ENCODE peak calls at places on chromosomes 1 and 21, in six cellular contexts. One of them, this sample, is unnamed.
A peak's percentile ranks its signal among the peaks of the same experiment; 100 is the strongest.

GRCh38 chr1:38815903-38816627 is 43.5 kb downstream of the RRAGC start:
- DNase-seq in astrocyte of the spinal cord: no peak
- DNase-seq in fibroblast of villous mesenchyme: no peak
- DNase-seq in mucosa of descending colon: no peak
- DNase-seq in GM06990: peak; percentile 78
- DNase-seq in GM12864: peak; percentile 49
- DNase-seq in this sample: no peak

GRCh38 chr1:218575079-218575478 is 229.9 kb downstream of the TGFB2 start:
- DNase-seq in astrocyte of the spinal cord: no peak
- DNase-seq in fibroblast of villous mesenchyme: no peak
- DNase-seq in mucosa of descending colon: no peak
- DNase-seq in GM06990: no peak
- DNase-seq in GM12864: no peak
- DNase-seq in this sample: no peak

GRCh38 chr1:220918285-220918951 is 39.2 kb downstream of the HLX start:
- DNase-seq in astrocyte of the spinal cord: no peak
- DNase-seq in fibroblast of villous mesenchyme: no peak
- DNase-seq in mucosa of descending colon: no peak
- DNase-seq in GM06990: no peak
- DNase-seq in GM12864: no peak
- DNase-seq in this sample: no peak

GRCh38 chr1:31412732-31413404 is at the start of gene SERINC2:
- DNase-seq in astrocyte of the spinal cord: no peak
- DNase-seq in fibroblast of villous mesenchyme: no peak
- DNase-seq in mucosa of descending colon: peak; percentile 82
- DNase-seq in GM06990: no peak
- DNase-seq in GM12864: no peak
- DNase-seq in this sample: no peak

GRCh38 chr1:245585252-245585959 is 430.6 kb downstream of the KIF26B start:
- DNase-seq in astrocyte of the spinal cord: peak; percentile 87
- DNase-seq in fibroblast of villous mesenchyme: peak; percentile 88
- DNase-seq in mucosa of descending colon: no peak
- DNase-seq in GM06990: no peak
- DNase-seq in GM12864: no peak
- DNase-seq in this sample: peak; percentile 79

GRCh38 chr1:61419681-61420080 is 305.3 kb downstream of the TM2D1 start:
- DNase-seq in astrocyte of the spinal cord: no peak
- DNase-seq in fibroblast of villous mesenchyme: no peak
- DNase-seq in mucosa of descending colon: no peak
- DNase-seq in GM06990: no peak
- DNase-seq in GM12864: no peak
- DNase-seq in this sample: no peak

GRCh38 chr1:173861731-173862145 is 6.1 kb downstream of the GAS5 start:
- DNase-seq in astrocyte of the spinal cord: no peak
- DNase-seq in fibroblast of villous mesenchyme: no peak
- DNase-seq in mucosa of descending colon: no peak
- DNase-seq in GM06990: no peak
- DNase-seq in GM12864: no peak
- DNase-seq in this sample: peak; percentile 37

GRCh38 chr1:54390655-54391054 is 15.5 kb downstream of the SSBP3 start:
- DNase-seq in astrocyte of the spinal cord: no peak
- DNase-seq in fibroblast of villous mesenchyme: no peak
- DNase-seq in mucosa of descending colon: no peak
- DNase-seq in GM06990: no peak
- DNase-seq in GM12864: no peak
- DNase-seq in this sample: peak; percentile 10

GRCh38 chr1:197553281-197553680 is 222.0 kb downstream of the DENND1B start:
- DNase-seq in astrocyte of the spinal cord: no peak
- DNase-seq in fibroblast of villous mesenchyme: no peak
- DNase-seq in mucosa of descending colon: no peak
- DNase-seq in GM06990: no peak
- DNase-seq in GM12864: no peak
- DNase-seq in this sample: no peak

GRCh38 chr1:184986250-184986649 is 11.9 kb upstream of the NIBAN1 start:
- DNase-seq in astrocyte of the spinal cord: peak; percentile 45
- DNase-seq in fibroblast of villous mesenchyme: peak; percentile 46
- DNase-seq in mucosa of descending colon: no peak
- DNase-seq in GM06990: no peak
- DNase-seq in GM12864: no peak
- DNase-seq in this sample: peak; percentile 68

GRCh38 chr1:227786673-227787512 is 28.6 kb upstream of the PRSS38 start:
- DNase-seq in astrocyte of the spinal cord: no peak
- DNase-seq in fibroblast of villous mesenchyme: no peak
- DNase-seq in mucosa of descending colon: peak; percentile 56
- DNase-seq in GM06990: no peak
- DNase-seq in GM12864: no peak
- DNase-seq in this sample: no peak

GRCh38 chr1:44283524-44284173 is 70.4 kb downstream of the DMAP1 start:
- DNase-seq in astrocyte of the spinal cord: no peak
- DNase-seq in fibroblast of villous mesenchyme: peak; percentile 14
- DNase-seq in mucosa of descending colon: no peak
- DNase-seq in GM06990: no peak
- DNase-seq in GM12864: no peak
- DNase-seq in this sample: peak; percentile 8

GRCh38 chr1:170267317-170267716 is 121.6 kb downstream of the NTMT2 start:
- DNase-seq in astrocyte of the spinal cord: no peak
- DNase-seq in fibroblast of villous mesenchyme: peak; percentile 35
- DNase-seq in mucosa of descending colon: no peak
- DNase-seq in GM06990: no peak
- DNase-seq in GM12864: no peak
- DNase-seq in this sample: peak; percentile 49

GRCh38 chr1:97832490-97832889 is 88.3 kb downstream of the DPYD start:
- DNase-seq in astrocyte of the spinal cord: peak; percentile 53
- DNase-seq in fibroblast of villous mesenchyme: no peak
- DNase-seq in mucosa of descending colon: no peak
- DNase-seq in GM06990: no peak
- DNase-seq in GM12864: no peak
- DNase-seq in this sample: peak; percentile 82

GRCh38 chr1:192529811-192530210 is 45.8 kb upstream of the RGS1 start:
- DNase-seq in astrocyte of the spinal cord: no peak
- DNase-seq in fibroblast of villous mesenchyme: no peak
- DNase-seq in mucosa of descending colon: no peak
- DNase-seq in GM06990: no peak
- DNase-seq in GM12864: no peak
- DNase-seq in this sample: no peak

GRCh38 chr1:226787638-226788037 is 48.6 kb upstream of the ITPKB start:
- DNase-seq in astrocyte of the spinal cord: no peak
- DNase-seq in fibroblast of villous mesenchyme: no peak
- DNase-seq in mucosa of descending colon: no peak
- DNase-seq in GM06990: no peak
- DNase-seq in GM12864: no peak
- DNase-seq in this sample: no peak

GRCh38 chr1:116737855-116738318 is 16.3 kb upstream of the CD2 start:
- DNase-seq in astrocyte of the spinal cord: no peak
- DNase-seq in fibroblast of villous mesenchyme: no peak
- DNase-seq in mucosa of descending colon: no peak
- DNase-seq in GM06990: peak; percentile 75
- DNase-seq in GM12864: peak; percentile 41
- DNase-seq in this sample: no peak

GRCh38 chr21:15543473-15543872 is 186.3 kb upstream of the USP25 start:
- DNase-seq in astrocyte of the spinal cord: no peak
- DNase-seq in fibroblast of villous mesenchyme: no peak
- DNase-seq in mucosa of descending colon: no peak
- DNase-seq in GM06990: no peak
- DNase-seq in GM12864: no peak
- DNase-seq in this sample: no peak

GRCh38 chr1:93695411-93696005 is 13.9 kb upstream of the BCAR3 start:
- DNase-seq in astrocyte of the spinal cord: no peak
- DNase-seq in fibroblast of villous mesenchyme: no peak
- DNase-seq in mucosa of descending colon: no peak
- DNase-seq in GM06990: no peak
- DNase-seq in GM12864: peak; percentile 50
- DNase-seq in this sample: no peak

GRCh38 chr1:154436433-154436832 is 31.3 kb downstream of the IL6R start:
- DNase-seq in astrocyte of the spinal cord: no peak
- DNase-seq in fibroblast of villous mesenchyme: no peak
- DNase-seq in mucosa of descending colon: no peak
- DNase-seq in GM06990: no peak
- DNase-seq in GM12864: no peak
- DNase-seq in this sample: no peak
- TF ChIP-seq CTCF in astrocyte of the spinal cord: no peak
- TF ChIP-seq CTCF in fibroblast of villous mesenchyme: no peak
- TF ChIP-seq CTCF in mucosa of descending colon: no peak
- TF ChIP-seq CTCF in GM06990: no peak
- TF ChIP-seq CTCF in GM12864: no peak
- TF ChIP-seq CTCF in this sample: no peak

DNA sequence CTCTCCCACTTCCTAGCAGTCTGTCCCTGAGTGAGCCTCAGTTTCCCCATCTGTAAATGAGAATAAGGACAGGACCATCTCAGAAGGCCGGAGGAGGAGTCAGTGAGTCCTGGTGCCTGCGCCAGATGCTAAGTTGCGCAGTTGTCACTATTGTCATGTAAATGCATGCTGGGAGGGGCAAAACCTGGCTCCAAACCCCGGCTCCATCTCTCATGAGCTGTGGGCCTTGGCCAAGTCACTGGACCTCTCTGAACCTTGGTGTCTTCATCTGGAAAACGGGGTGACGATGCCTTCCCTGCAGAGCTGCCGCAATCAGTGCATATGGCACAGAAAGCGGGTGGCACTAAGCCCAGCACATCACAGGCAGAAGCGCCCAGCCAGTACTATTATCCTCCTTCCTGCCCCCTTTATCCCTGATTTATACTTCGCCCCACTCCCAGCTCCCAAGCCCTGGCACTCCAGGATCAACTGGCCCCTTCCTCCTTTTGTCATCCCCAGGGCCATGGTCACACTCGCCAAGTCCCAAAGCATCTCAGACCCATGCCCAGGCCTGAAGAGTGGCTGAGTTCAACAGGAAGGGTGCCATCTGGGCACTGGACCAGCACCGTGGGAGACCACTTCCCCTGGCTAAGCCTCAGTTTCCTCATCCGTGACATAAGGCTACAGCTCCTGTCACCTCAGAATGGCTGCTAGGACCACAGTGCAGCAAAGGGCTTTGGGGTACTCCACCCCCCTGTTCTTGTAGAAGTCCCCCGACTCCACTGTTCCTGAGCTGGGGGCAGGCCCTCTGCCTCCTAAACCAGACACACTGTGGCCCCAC is 4.3 kb upstream of the PLEKHG5 start:
- DNase-seq in astrocyte of the spinal cord: no peak
- DNase-seq in fibroblast of villous mesenchyme: no peak
- DNase-seq in mucosa of descending colon: no peak
- DNase-seq in GM06990: no peak
- DNase-seq in GM12864: no peak
- DNase-seq in this sample: no peak
- H3K4me3 ChIP-seq in astrocyte of the spinal cord: peak overlapping the region; percentile 62
- H3K4me3 ChIP-seq in fibroblast of villous mesenchyme: peak overlapping the region; percentile 55
- H3K4me3 ChIP-seq in mucosa of descending colon: no peak overlapping the region
- H3K4me3 ChIP-seq in GM06990: no peak overlapping the region
- H3K4me3 ChIP-seq in GM12864: no peak overlapping the region
- H3K4me3 ChIP-seq in this sample: no peak overlapping the region

GRCh38 chr1:87174726-87175237 is 153.9 kb upstream of the LMO4 start:
- DNase-seq in astrocyte of the spinal cord: no peak
- DNase-seq in fibroblast of villous mesenchyme: no peak
- DNase-seq in mucosa of descending colon: no peak
- DNase-seq in GM06990: no peak
- DNase-seq in GM12864: no peak
- DNase-seq in this sample: no peak
- TF ChIP-seq CTCF in astrocyte of the spinal cord: no peak
- TF ChIP-seq CTCF in fibroblast of villous mesenchyme: no peak
- TF ChIP-seq CTCF in mucosa of descending colon: no peak
- TF ChIP-seq CTCF in GM06990: no peak
- TF ChIP-seq CTCF in GM12864: no peak
- TF ChIP-seq CTCF in this sample: no peak

DNA sequence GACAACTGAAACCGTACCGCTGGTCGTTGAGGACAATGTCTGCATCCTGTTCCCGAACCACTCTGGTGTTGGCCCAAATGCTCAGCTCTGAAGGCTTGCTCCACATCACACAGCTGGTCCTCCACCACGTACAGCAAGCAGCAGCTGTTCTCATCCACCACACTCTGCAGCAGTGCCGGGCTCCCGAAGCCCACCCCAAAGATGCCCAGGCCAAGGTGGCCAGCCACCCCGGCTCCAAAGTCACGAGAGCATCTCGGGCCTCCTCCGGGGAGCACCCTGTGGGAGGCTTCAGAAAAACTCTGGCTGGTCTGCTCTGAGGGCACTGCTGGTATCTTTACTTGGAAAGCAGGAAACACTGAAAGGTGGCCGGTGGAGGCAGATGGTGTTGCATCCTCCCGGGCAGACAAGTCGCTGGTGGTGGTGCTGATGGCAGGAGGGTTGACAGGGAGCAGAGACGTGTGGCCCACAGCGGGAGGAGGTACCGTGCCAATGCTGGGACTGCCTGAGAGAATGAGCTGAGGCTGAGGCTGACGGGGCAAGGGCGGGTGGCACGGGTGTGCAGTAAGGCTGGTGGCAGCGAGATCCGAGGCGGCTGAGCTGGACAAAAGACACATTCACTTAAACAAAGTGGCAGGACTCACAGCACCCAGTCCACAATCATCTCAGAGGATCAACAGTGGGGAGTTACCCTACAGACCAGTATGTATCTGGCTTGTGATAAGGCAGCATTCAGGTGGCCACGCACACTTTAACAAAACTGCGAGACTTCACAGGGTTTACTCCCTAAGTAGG is 6.5 kb upstream of the CCDC27 start:
- DNase-seq in astrocyte of the spinal cord: no peak
- DNase-seq in fibroblast of villous mesenchyme: no peak
- DNase-seq in mucosa of descending colon: no peak
- DNase-seq in GM06990: no peak
- DNase-seq in GM12864: no peak
- DNase-seq in this sample: no peak
- H3K4me3 ChIP-seq in astrocyte of the spinal cord: no peak overlapping the region
- H3K4me3 ChIP-seq in fibroblast of villous mesenchyme: peak overlapping the region; percentile 71
- H3K4me3 ChIP-seq in mucosa of descending colon: no peak overlapping the region
- H3K4me3 ChIP-seq in GM06990: no peak overlapping the region
- H3K4me3 ChIP-seq in GM12864: no peak overlapping the region
- H3K4me3 ChIP-seq in this sample: no peak overlapping the region

DNA sequence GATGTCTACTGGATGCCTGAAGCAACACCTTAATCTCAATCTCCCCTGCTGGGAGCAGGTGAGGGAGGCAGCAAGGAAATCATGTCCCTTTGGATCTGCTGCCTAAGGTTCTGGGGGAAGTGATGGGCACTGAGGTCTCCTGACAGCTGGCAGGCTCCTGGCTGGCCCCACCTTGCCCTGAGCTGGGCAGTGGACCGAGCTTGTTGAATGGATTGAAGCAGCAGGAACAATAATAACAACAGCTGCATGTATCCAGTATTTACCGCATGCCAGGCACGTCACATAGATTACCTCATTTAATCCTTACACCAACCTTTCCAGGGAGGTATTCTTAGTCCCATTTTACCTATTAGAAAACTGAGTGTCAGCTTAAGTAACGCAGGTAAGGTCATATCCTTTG is 133.9 kb downstream of the PLXNA2 start:
- DNase-seq in astrocyte of the spinal cord: no peak
- DNase-seq in fibroblast of villous mesenchyme: no peak
- DNase-seq in mucosa of descending colon: no peak
- DNase-seq in GM06990: no peak
- DNase-seq in GM12864: no peak
- DNase-seq in this sample: no peak
- TF ChIP-seq CTCF in astrocyte of the spinal cord: no peak
- TF ChIP-seq CTCF in fibroblast of villous mesenchyme: no peak
- TF ChIP-seq CTCF in mucosa of descending colon: no peak
- TF ChIP-seq CTCF in GM06990: no peak
- TF ChIP-seq CTCF in GM12864: no peak
- TF ChIP-seq CTCF in this sample: no peak

DNA sequence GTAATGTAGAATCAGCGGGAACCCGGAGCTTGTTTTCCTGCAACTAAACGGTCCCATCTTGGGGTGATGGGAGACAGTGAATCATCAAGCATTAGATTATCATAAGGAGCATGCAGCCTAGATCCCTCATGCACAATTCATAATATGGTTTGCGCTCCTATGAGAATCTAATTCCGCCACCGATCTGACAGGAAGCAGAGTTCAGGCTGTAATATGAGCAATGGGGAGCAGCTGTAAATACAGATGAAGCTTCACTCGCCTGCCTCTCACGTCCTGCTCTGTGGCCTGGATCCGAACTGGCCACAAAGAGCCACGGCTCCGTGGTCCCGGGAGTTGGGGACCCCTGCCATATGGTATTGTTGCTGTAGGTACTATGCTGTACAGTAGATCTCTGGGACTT is 1.6 kb downstream of the IFI44 start:
- DNase-seq in astrocyte of the spinal cord: peak; percentile 23
- DNase-seq in fibroblast of villous mesenchyme: no peak
- DNase-seq in mucosa of descending colon: no peak
- DNase-seq in GM06990: peak; percentile 46
- DNase-seq in GM12864: no peak
- DNase-seq in this sample: peak; percentile 72
- H3K4me3 ChIP-seq in astrocyte of the spinal cord: peak overlapping the region; percentile 7
- H3K4me3 ChIP-seq in fibroblast of villous mesenchyme: no peak overlapping the region
- H3K4me3 ChIP-seq in mucosa of descending colon: no peak overlapping the region
- H3K4me3 ChIP-seq in GM06990: peak overlapping the region; percentile 75
- H3K4me3 ChIP-seq in GM12864: peak overlapping the region; percentile 78
- H3K4me3 ChIP-seq in this sample: peak overlapping the region; percentile 47